ENCODE peak calls at places on chromosome 12, in four cellular contexts. I, N, R and C are unnamed samples.

GRCh38 chr12:75917083-75917482 is 114.5 kb downstream of the PHLDA1 start:
- DNase-seq in I (no peak), N (no peak), R (no peak), C (no peak)

GRCh38 chr12:28222959-28223662 is 32.9 kb downstream of the CCDC91 start:
- DNase-seq in I (no peak), N (no peak), R (no peak), C (no peak)

GRCh38 chr12:5200276-5201087 is 156.8 kb downstream of the KCNA5 start:
- DNase-seq in I (peak), N (peak), R (peak), C (peak)

GRCh38 chr12:94650143-94651056 is at the start of gene TMCC3:
- DNase-seq in I (peak), N (peak), R (peak), C (peak)

GRCh38 chr12:130127909-130128763 is 34.1 kb upstream of the FZD10 start:
- DNase-seq in I (no peak), N (no peak), R (no peak), C (no peak)

GRCh38 chr12:41966916-41967315 is 177.8 kb downstream of the GXYLT1 start:
- DNase-seq in I (no peak), N (no peak), R (no peak), C (no peak)

GRCh38 chr12:109093022-109093918 is at the start of gene ALKBH2:
- DNase-seq in I (peak), N (peak), R (peak), C (peak)

GRCh38 chr12:52204095-52204930 is 12.5 kb upstream of the KRT80 start:
- DNase-seq in I (no peak), N (no peak), R (no peak), C (peak)

GRCh38 chr12:75289678-75290200 is 40.4 kb downstream of the CAPS2 start:
- DNase-seq in I (no peak), N (no peak), R (no peak), C (no peak)

GRCh38 chr12:112714166-112714565 is 77.4 kb upstream of the RPH3A start:
- DNase-seq in I (no peak), N (no peak), R (no peak), C (no peak)

GRCh38 chr12:28191690-28192089 is 1.4 kb downstream of the CCDC91 start:
- DNase-seq in I (no peak), N (no peak), R (no peak), C (no peak)

GRCh38 chr12:12088761-12089160 is 18.0 kb downstream of the BCL2L14 start:
- DNase-seq in I (no peak), N (no peak), R (no peak), C (no peak)

GRCh38 chr12:57611116-57611809 is at the start of gene ARHGEF25:
- DNase-seq in I (peak), N (peak), R (peak), C (peak)

GRCh38 chr12:50059440-50060119 is 2.2 kb downstream of the ASIC1 start:
- DNase-seq in I (no peak), N (no peak), R (no peak), C (no peak)

GRCh38 chr12:29253916-29254625 is 105.0 kb downstream of the FAR2 start:
- DNase-seq in I (no peak), N (no peak), R (no peak), C (no peak)

GRCh38 chr12:109763201-109763841 is 49.7 kb downstream of the FAM222A start:
- DNase-seq in I (no peak), N (no peak), R (no peak), C (no peak)

GRCh38 chr12:42308390-42308789 is 17.5 kb downstream of the ZCRB1 start:
- DNase-seq in I (no peak), N (no peak), R (no peak), C (no peak)

GRCh38 chr12:25796523-25797000 is 161.9 kb upstream of the RASSF8 start:
- DNase-seq in I (no peak), N (no peak), R (no peak), C (no peak)